ENCODE peak calls at places on chromosomes 11 and 22, in four cellular contexts. B, W, I and Y are unnamed samples.

GRCh38 chr11:77386178-77386577 is 84.7 kb upstream of the GDPD4 start:
- DNase-seq in B (peak; percentile 24), W (no peak), I (peak; percentile 13), Y (no peak)

GRCh38 chr11:85826096-85826855 is 15.3 kb upstream of the SYTL2 start:
- DNase-seq in W (no peak), I (peak; percentile 44), B (peak; percentile 56), Y (no peak)

GRCh38 chr22:46465793-46466192 is 71.6 kb downstream of the CELSR1 start:
- DNase-seq in I (no peak), W (no peak), B (no peak), Y (no peak)

GRCh38 chr22:25364281-25364680 is 144.8 kb downstream of the CRYBB2 start:
- DNase-seq in I (no peak), B (no peak), W (no peak), Y (no peak)

GRCh38 chr11:133955091-133955846 is 1.5 kb downstream of the IGSF9B start:
- DNase-seq in B (no peak), I (no peak), W (no peak), Y (no peak)

GRCh38 chr11:44255406-44256071 is 54.4 kb downstream of the ALX4 start:
- DNase-seq in W (no peak), B (no peak), I (no peak), Y (no peak)

GRCh38 chr22:30205281-30206115 is 41.1 kb downstream of the LIF start:
- DNase-seq in I (peak; percentile 98), W (peak; percentile 93), B (peak; percentile 98), Y (no peak)

GRCh38 chr11:16252373-16252772 is 104.0 kb downstream of the SOX6 start:
- DNase-seq in W (no peak), B (peak; percentile 1), I (peak; percentile 2), Y (no peak)

GRCh38 chr11:3934658-3935057 is 79.2 kb downstream of the STIM1 start:
- DNase-seq in B (no peak), I (no peak), W (no peak), Y (no peak)

GRCh38 chr22:23772315-23773246 is at the start of gene MMP11:
- DNase-seq in I (no peak), B (peak; percentile 28), W (no peak), Y (peak; percentile 59)

DNA sequence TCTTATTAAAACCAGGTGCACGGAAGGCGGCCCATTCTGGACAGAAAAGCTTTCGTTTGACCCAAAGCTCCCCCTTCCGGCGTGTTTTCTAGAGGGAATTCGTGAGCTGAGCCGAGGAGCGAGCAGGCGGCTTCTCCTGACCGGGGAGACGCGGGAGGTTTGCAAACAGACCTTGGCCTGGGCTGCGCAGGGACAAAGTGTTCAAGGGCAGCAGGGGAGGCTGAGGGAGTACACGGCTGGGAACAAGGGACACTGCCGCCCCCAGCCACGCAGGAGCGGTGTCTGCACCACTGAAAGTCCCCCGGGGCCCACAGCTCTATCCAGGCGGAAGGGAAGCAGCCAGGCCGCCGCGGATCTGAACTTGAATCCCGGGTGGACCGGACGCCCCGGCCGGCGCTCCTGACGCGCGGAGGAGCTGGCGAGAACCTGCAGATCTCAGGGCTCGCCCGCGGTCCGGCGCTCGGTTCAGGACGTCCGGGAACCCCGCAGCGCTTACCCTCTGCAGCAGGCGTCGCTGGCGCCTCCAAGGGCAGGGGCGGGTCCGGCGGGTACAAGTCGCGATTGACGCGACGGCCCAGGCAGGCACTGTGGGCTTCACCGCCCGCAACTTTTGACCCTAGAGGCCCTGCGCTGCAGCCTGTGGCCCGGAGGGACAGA is 101.9 kb downstream of the WT1 start:
- DNase-seq in I (peak; percentile 68), B (peak; percentile 64), W (no peak), Y (peak; percentile 62)
- TF ChIP-seq CTCF in I (peak; percentile 45), B (peak; percentile 58), W (peak; percentile 46), Y (peak; percentile 55)

GRCh38 chr11:64765291-64765803 is 5.6 kb upstream of the PYGM start:
- DNase-seq in W (no peak), B (no peak), I (no peak), Y (no peak)
- TF ChIP-seq CTCF in W (no peak), B (peak; percentile 16), I (no peak), Y (peak; percentile 39)

DNA sequence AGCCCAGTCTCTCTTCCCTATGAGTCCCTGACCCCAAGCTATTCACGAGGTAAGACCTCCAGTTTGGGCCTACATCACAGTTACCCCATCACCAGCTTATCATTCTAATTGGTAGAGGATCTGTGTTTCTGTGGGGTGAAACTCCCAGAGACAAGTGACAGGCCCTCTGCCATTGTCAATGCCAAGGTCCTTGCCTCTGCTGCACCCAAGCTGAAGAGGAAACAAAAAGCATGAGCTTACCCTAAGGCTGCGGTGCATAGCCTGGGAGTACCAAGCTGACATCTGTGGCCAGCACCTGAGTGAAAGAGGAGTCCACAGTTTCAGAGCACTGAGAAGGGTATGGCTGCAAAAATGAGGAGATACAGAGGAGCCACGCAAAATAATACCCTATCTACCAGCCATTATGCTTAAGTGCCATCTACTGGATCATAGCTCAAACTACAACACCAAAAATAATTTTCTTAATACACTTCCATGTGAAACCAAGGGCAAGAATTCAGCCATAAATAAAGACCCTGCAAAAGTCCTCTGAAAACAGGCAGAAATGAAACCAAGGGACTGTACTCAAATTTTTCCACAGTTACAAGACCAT is 62.3 kb upstream of the ANO5 start:
- DNase-seq in W (no peak), I (no peak), B (no peak), Y (no peak)
- TF ChIP-seq CTCF in W (no peak), I (no peak), B (no peak), Y (peak; percentile 73)

DNA sequence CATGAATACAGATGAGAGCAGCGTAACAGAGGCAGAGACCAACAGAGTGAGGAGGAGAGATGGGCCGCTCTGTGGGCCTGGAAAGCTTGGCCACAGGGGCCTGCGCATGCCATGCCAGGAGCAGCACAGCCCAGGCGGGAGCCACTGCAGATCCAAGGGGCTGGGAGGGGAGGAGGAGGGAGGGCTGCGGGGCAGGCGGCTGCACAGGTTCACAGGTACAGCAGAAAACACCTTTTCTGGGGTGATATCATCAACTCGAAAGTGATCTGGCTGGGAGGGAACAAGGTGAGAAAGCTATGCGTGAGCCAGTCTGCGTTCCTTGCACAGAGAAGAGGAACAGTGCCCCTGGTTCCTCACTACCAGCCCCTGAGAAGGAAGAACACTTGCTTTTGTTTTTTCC is 14.8 kb downstream of the VPS37C start:
- DNase-seq in I (no peak), W (no peak), B (no peak), Y (no peak)
- TF ChIP-seq CTCF in I (no peak), W (no peak), B (no peak), Y (no peak)